ENCODE peak calls at places on chromosomes 12 and 14, in seven cellular contexts. O is frontal cortex; X is uterus; M is kidney tubule cell; K is caudate nucleus; W is naive thymus-derived CD8-positive, alpha-beta T cell; V is NCI-H1417. H is an unnamed sample.

GRCh38 chr12:64625243-64626077 is 15.2 kb downstream of the RASSF3 start:
- DNase-seq in M (peak), K (no peak), O (no peak), V (no peak), W (no peak), X (peak), H (peak)

GRCh38 chr12:110766311-110767154 is 23.8 kb upstream of the PPP1CC start:
- DNase-seq in W (no peak), X (no peak), O (no peak), V (peak), M (no peak), K (no peak), H (no peak)

GRCh38 chr12:131357152-131357747 is 353.6 kb upstream of the SFSWAP start:
- DNase-seq in X (no peak), K (no peak), O (no peak), M (no peak), W (no peak), V (no peak), H (no peak)

GRCh38 chr12:65449400-65449799 is 170.9 kb downstream of the MSRB3 start:
- DNase-seq in M (no peak), W (no peak), O (no peak), X (no peak), K (no peak), V (no peak), H (peak)

GRCh38 chr12:88889326-88890110 is 309.2 kb upstream of the KITLG start:
- DNase-seq in O (no peak), X (no peak), K (no peak), M (no peak), V (no peak), W (no peak), H (no peak)

GRCh38 chr12:80472241-80472640 is 28.2 kb downstream of the PTPRQ start:
- DNase-seq in V (no peak), W (no peak), M (no peak), K (no peak), O (no peak), X (no peak), H (no peak)

GRCh38 chr14:35229495-35230089 is 62.6 kb upstream of the PSMA6 start:
- DNase-seq in K (no peak), X (no peak), V (peak), O (no peak), W (peak), M (no peak), H (no peak)

GRCh38 chr14:62118871-62119270 is 356.7 kb downstream of the SNAPC1 start:
- DNase-seq in M (no peak), X (no peak), W (no peak), O (no peak), K (no peak), V (peak), H (no peak)

GRCh38 chr12:81329088-81329487 is 251.2 kb downstream of the ACSS3 start:
- DNase-seq in K (no peak), X (no peak), V (peak), M (peak), O (no peak), W (no peak), H (no peak)

GRCh38 chr14:35814371-35815005 is 5.4 kb upstream of the RALGAPA1 start:
- DNase-seq in W (peak), O (no peak), X (no peak), M (peak), K (no peak), V (peak), H (no peak)

GRCh38 chr12:125143491-125143890 is 78.3 kb downstream of the AACS start:
- DNase-seq in V (no peak), O (no peak), X (no peak), W (no peak), K (no peak), M (no peak), H (peak)

GRCh38 chr12:65853489-65854157 is 29.3 kb downstream of the HMGA2 start:
- DNase-seq in M (no peak), X (no peak), K (no peak), W (no peak), O (no peak), V (no peak), H (peak)

GRCh38 chr12:53806689-53807088 is 54.9 kb upstream of the CISTR start:
- DNase-seq in X (no peak), W (no peak), O (no peak), M (no peak), K (no peak), V (no peak), H (peak)

GRCh38 chr12:104494137-104494815 is 37.5 kb downstream of the CHST11 start:
- DNase-seq in M (no peak), X (no peak), K (no peak), W (peak), O (no peak), V (no peak), H (peak)

GRCh38 chr14:20611277-20611676 is 20.1 kb upstream of the RNASE12 start:
- DNase-seq in K (no peak), W (no peak), V (no peak), X (no peak), O (no peak), M (no peak), H (no peak)

GRCh38 chr14:72665259-72665658 is 228.6 kb downstream of the DPF3 start:
- DNase-seq in V (no peak), K (no peak), W (no peak), O (no peak), M (peak), X (no peak), H (peak)

GRCh38 chr14:90968025-90968424 is 92.4 kb downstream of the RPS6KA5 start:
- DNase-seq in V (no peak), M (no peak), O (no peak), K (no peak), X (no peak), W (no peak), H (peak)

GRCh38 chr14:58238252-58239247 is 6.1 kb upstream of the PSMA3 start:
- DNase-seq in M (peak), O (no peak), V (no peak), W (peak), K (no peak), X (no peak), H (peak)